ENCODE peak calls at places on chromosome 3, in six cellular contexts. R, Q, O, K, D and X are unnamed samples.

GRCh38 chr3:87320748-87321634 is 44.6 kb upstream of the POU1F1 start:
- DNase-seq in R (no peak), K (no peak), D (no peak), O (no peak), Q (no peak), X (no peak)

GRCh38 chr3:170322501-170323328 is 34.8 kb upstream of the SKIL start:
- DNase-seq in D (no peak), Q (no peak), R (no peak), O (no peak), K (no peak), X (no peak)

GRCh38 chr3:188345223-188345622 is 191.3 kb downstream of the LPP start:
- DNase-seq in D (no peak), R (no peak), K (no peak), Q (peak), O (no peak), X (no peak)

GRCh38 chr3:64161481-64161952 is 63.7 kb downstream of the PRICKLE2 start:
- DNase-seq in D (no peak), K (no peak), R (no peak), O (no peak), Q (no peak), X (no peak)

GRCh38 chr3:102595057-102595456 is 160.2 kb downstream of the ZPLD1 start:
- DNase-seq in K (no peak), Q (no peak), O (no peak), R (no peak), D (no peak), X (no peak)

GRCh38 chr3:50508821-50509220 is 5.4 kb upstream of the CACNA2D2 start:
- DNase-seq in D (no peak), R (no peak), O (no peak), K (no peak), Q (no peak), X (no peak)

GRCh38 chr3:72446406-72447058 is 401.7 kb downstream of the SHQ1 start:
- DNase-seq in O (peak), Q (peak), K (peak), D (no peak), R (no peak), X (no peak)

GRCh38 chr3:99755831-99756230 is 61.8 kb upstream of the CMSS1 start:
- DNase-seq in R (no peak), D (no peak), Q (no peak), O (no peak), K (no peak), X (no peak)

GRCh38 chr3:54744291-54744690 is 183.6 kb downstream of the LRTM1 start:
- DNase-seq in R (no peak), O (no peak), D (no peak), Q (no peak), K (no peak), X (no peak)

GRCh38 chr3:144866504-144866903 is 894.9 kb downstream of the DIPK2A start:
- DNase-seq in D (no peak), K (no peak), Q (peak), O (no peak), R (no peak), X (no peak)

GRCh38 chr3:43448098-43448497 is 161.8 kb downstream of the SNRK start:
- DNase-seq in Q (no peak), K (no peak), O (no peak), R (no peak), D (no peak), X (no peak)

GRCh38 chr3:8722808-8723207 is 10.8 kb upstream of the CAV3 start:
- DNase-seq in D (no peak), O (no peak), K (no peak), Q (no peak), R (no peak), X (no peak)

GRCh38 chr3:136142592-136142991 is 53.5 kb downstream of the MSL2 start:
- DNase-seq in Q (no peak), K (no peak), O (no peak), R (no peak), D (no peak), X (no peak)

GRCh38 chr3:58824285-58824684 is 157.7 kb upstream of the FAM3D start:
- DNase-seq in Q (peak), R (no peak), K (peak), O (peak), D (peak), X (peak)

GRCh38 chr3:160919942-160920341 is 163.9 kb downstream of the PPM1L start:
- DNase-seq in K (no peak), R (no peak), O (no peak), D (no peak), Q (no peak), X (no peak)

GRCh38 chr3:190097617-190098016 is 23.1 kb downstream of the P3H2 start:
- DNase-seq in R (no peak), Q (no peak), O (no peak), K (peak), D (peak), X (no peak)

GRCh38 chr3:150128126-150128525 is 157.4 kb upstream of the PFN2 start:
- DNase-seq in R (no peak), K (no peak), O (no peak), Q (peak), D (no peak), X (no peak)

GRCh38 chr3:125125822-125126245 is 70.0 kb upstream of the HEG1 start:
- DNase-seq in R (no peak), D (no peak), Q (no peak), O (no peak), K (no peak), X (no peak)

GRCh38 chr3:10790713-10791112 is 25.3 kb upstream of the SLC6A11 start:
- DNase-seq in K (no peak), R (no peak), O (no peak), D (no peak), Q (no peak), X (no peak)

GRCh38 chr3:175695251-175695650 is 836.1 kb downstream of the NAALADL2 start:
- DNase-seq in D (no peak), Q (no peak), O (no peak), R (no peak), K (no peak), X (no peak)

GRCh38 chr3:150727653-150728502 is 24.2 kb upstream of the ERICH6 start:
- DNase-seq in R (no peak), Q (no peak), K (no peak), O (no peak), D (no peak), X (no peak)

GRCh38 chr3:40398346-40398745 is 11.4 kb downstream of the ENTPD3 start:
- DNase-seq in O (no peak), R (no peak), D (no peak), Q (no peak), K (peak), X (no peak)

GRCh38 chr3:129576514-129577345 is 29.7 kb downstream of the PLXND1 start:
- DNase-seq in D (no peak), O (peak), K (no peak), Q (no peak), R (peak), X (peak)

GRCh38 chr3:127053450-127053849 is 70.5 kb downstream of the PLXNA1 start:
- DNase-seq in K (no peak), D (no peak), Q (no peak), R (no peak), O (no peak), X (no peak)

GRCh38 chr3:140198242-140198641 is 263.3 kb downstream of the CLSTN2 start:
- DNase-seq in D (no peak), Q (peak), K (no peak), R (no peak), O (no peak), X (no peak)

GRCh38 chr3:129890125-129890524 is 3.4 kb downstream of the TMCC1 start:
- DNase-seq in O (peak), Q (no peak), D (no peak), R (no peak), K (no peak), X (peak)

GRCh38 chr3:38136272-38136806 is 588 bp downstream of the ACAA1 start:
- DNase-seq in Q (no peak), R (no peak), O (peak), K (peak), D (no peak), X (no peak)

GRCh38 chr3:48687220-48687678 is 1.5 kb upstream of the NCKIPSD start:
- DNase-seq in R (no peak), Q (no peak), D (no peak), K (no peak), O (no peak), X (no peak)

GRCh38 chr3:54530091-54530490 is 397.8 kb downstream of the LRTM1 start:
- DNase-seq in R (no peak), Q (no peak), O (no peak), D (no peak), K (no peak), X (no peak)

GRCh38 chr3:149377408-149378111 is at the start of gene TM4SF1:
- DNase-seq in O (no peak), R (no peak), D (no peak), Q (no peak), K (no peak), X (no peak)

GRCh38 chr3:9810357-9810726 is 280 bp downstream of the TTLL3 start:
- DNase-seq in D (peak), Q (no peak), K (no peak), O (no peak), R (no peak), X (no peak)